ENCODE peak calls at places on chromosomes 3 and 15, in ten cellular contexts. K is testis; C is IMR-90; W is RWPE2; I is kidney; P is hepatocyte; G is CD8-positive, alpha-beta T cell; X is left lung; A is upper lobe of right lung; U is uterus. T is an unnamed sample.

GRCh38 chr3:193851416-193851815 is 258.4 kb downstream of the OPA1 start:
- DNase-seq in X (no peak), I (no peak), C (no peak), P (no peak), W (no peak), U (no peak), K (no peak), G (no peak), A (no peak), T (no peak)

GRCh38 chr3:9248232-9249191 is 934 bp downstream of the SRGAP3 start:
- DNase-seq in C (no peak), P (no peak), U (no peak), W (peak; percentile 78), K (peak; percentile 51), X (no peak), A (no peak), I (peak; percentile 71), G (no peak), T (peak; percentile 13)

GRCh38 chr3:152664766-152665165 is 170.2 kb upstream of the P2RY1 start:
- DNase-seq in U (no peak), C (no peak), P (no peak), A (no peak), I (no peak), K (no peak), W (no peak), X (no peak), G (no peak), T (no peak)

GRCh38 chr3:13104511-13104910 is 31.3 kb upstream of the IQSEC1 start:
- DNase-seq in A (no peak), C (no peak), G (no peak), I (peak; percentile 61), W (no peak), P (no peak), U (no peak), X (peak; percentile 18), K (no peak), T (no peak)

GRCh38 chr15:41691471-41691870 is 31.3 kb downstream of the MGA start:
- DNase-seq in A (no peak), W (no peak), X (no peak), I (no peak), C (no peak), G (no peak), P (no peak), K (no peak), U (no peak), T (no peak)

GRCh38 chr3:61141184-61141583 is 110.1 kb downstream of the FHIT start:
- DNase-seq in K (no peak), X (no peak), P (no peak), G (no peak), U (no peak), A (no peak), I (no peak), C (no peak), W (no peak), T (no peak)

GRCh38 chr3:135456182-135456790 is 509.2 kb upstream of the PPP2R3A start:
- DNase-seq in A (no peak), P (peak; percentile 35), X (no peak), U (no peak), G (no peak), I (no peak), W (no peak), K (no peak), C (no peak), T (peak; percentile 51)

GRCh38 chr15:70322051-70322668 is 224.4 kb upstream of the TLE3 start:
- DNase-seq in G (no peak), W (no peak), I (no peak), A (no peak), C (no peak), X (no peak), U (no peak), K (no peak), P (no peak), T (no peak)

DNA sequence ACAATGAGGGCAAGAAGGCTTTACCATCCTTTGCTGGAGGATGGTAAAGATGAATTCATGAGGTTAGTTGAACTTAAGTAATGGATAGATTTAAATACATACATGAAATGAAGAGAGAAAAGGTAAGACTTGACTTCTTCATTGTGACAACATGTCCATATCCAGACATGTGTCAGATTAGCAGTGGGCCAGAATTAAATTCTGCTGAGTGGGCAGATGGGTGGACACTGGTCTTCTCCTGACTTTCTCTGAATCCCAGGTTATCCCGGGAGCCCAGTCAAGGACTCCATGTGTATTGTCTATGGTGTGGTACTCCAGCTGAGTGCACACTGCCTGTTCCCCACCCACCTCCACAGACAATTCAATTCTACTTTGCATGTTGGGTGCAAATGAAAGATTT is 603.1 kb downstream of the NLGN1 start:
- DNase-seq in A (no peak), G (no peak), C (no peak), I (no peak), U (no peak), X (no peak), W (no peak), P (no peak), K (no peak), T (no peak)
- TF ChIP-seq CTCF in A (no peak), G (no peak), C (no peak), I (no peak), U (no peak), X (no peak), W (no peak), P (no peak), K (no peak), T (no peak)

GRCh38 chr15:23670970-23671369 is 16.1 kb downstream of the NDN start:
- DNase-seq in A (no peak), P (no peak), G (no peak), W (no peak), C (no peak), X (no peak), K (no peak), U (no peak), I (no peak), T (no peak)
- H3K9me3 ChIP-seq in A (no peaks in the 10 kb centered on the region), P (no peaks in the 10 kb centered on the region), G (no peaks in the 10 kb centered on the region), W (no peaks in the 10 kb centered on the region), C (no peaks in the 10 kb centered on the region), X (no peaks in the 10 kb centered on the region), K (no peaks in the 10 kb centered on the region), U (no peaks in the 10 kb centered on the region), I (no peaks in the 10 kb centered on the region), T (no peaks in the 10 kb centered on the region)

DNA sequence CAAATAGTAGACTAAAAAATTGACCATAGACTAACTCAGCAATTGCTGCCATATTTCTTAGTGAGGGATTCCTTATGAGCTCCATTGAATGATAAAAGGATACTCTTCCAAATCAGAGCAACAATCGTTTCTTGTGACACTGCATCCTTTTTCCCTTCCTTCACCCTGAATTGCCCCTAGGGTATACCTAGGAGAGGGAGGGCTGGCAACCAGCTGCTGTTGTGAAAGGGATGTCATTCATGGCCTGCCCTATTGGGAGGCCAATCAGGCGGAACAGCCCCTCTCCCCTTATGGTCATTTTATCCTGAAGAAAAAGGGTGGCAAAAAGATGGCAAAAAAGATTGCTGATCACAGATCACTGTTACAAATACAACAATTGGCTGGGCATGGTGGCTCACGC is 26.3 kb downstream of the B3GNT5 start:
- DNase-seq in P (no peak), W (no peak), K (no peak), G (no peak), A (no peak), C (no peak), X (no peak), I (no peak), U (no peak), T (no peak)
- H3K4me3 ChIP-seq in P (no peak overlapping the region), W (no peak overlapping the region), K (no peak overlapping the region), G (no peak overlapping the region), A (no peak overlapping the region), C (no peak overlapping the region), X (no peak overlapping the region), I (no peak overlapping the region), U (no peak overlapping the region), T (no peak overlapping the region)

GRCh38 chr3:148962513-148962912 is 28.8 kb upstream of the GYG1 start:
- DNase-seq in A (no peak), G (no peak), U (no peak), K (peak; percentile 58), X (no peak), P (peak; percentile 62), C (peak; percentile 88), I (no peak), W (no peak), T (no peak)
- TF ChIP-seq CTCF in A (no peak), G (no peak), U (no peak), K (no peak), X (no peak), P (peak; percentile 6), C (peak; percentile 54), I (no peak), W (peak; percentile 8), T (no peak)

GRCh38 chr15:21267231-21267630 is 173.1 kb downstream of the POTEB3 start:
- DNase-seq in G (no peak), K (no peak), U (no peak), W (no peak), I (no peak), A (no peak), P (no peak), C (no peak), X (no peak), T (no peak)
- H3K9me3 ChIP-seq in G (no peaks in the 10 kb centered on the region), K (no peaks in the 10 kb centered on the region), U (no peaks in the 10 kb centered on the region), W (peaks cover 2% of the 10 kb centered on the region), I (no peaks in the 10 kb centered on the region), A (no peaks in the 10 kb centered on the region), P (peaks cover 44% of the 10 kb centered on the region), C (peaks cover 18% of the 10 kb centered on the region), X (no peaks in the 10 kb centered on the region), T (no peaks in the 10 kb centered on the region)

GRCh38 chr3:146195030-146195429 is 34.0 kb upstream of the PLOD2 start:
- DNase-seq in W (no peak), P (no peak), X (no peak), A (no peak), K (no peak), I (no peak), U (no peak), C (no peak), G (no peak), T (no peak)
- H3K4me3 ChIP-seq in W (no peak overlapping the region), P (no peak overlapping the region), X (no peak overlapping the region), A (no peak overlapping the region), K (no peak overlapping the region), I (no peak overlapping the region), U (no peak overlapping the region), C (no peak overlapping the region), G (no peak overlapping the region), T (no peak overlapping the region)

GRCh38 chr15:51782357-51782896 is 31.0 kb downstream of the TMOD2 start:
- DNase-seq in K (no peak), U (no peak), X (no peak), P (peak; percentile 15), C (no peak), G (no peak), A (no peak), I (no peak), W (no peak), T (no peak)
- TF ChIP-seq CTCF in K (no peak), U (no peak), X (no peak), P (peak; percentile 21), C (peak; percentile 28), G (no peak), A (peak; percentile 28), I (no peak), W (peak; percentile 83), T (peak; percentile 67)

DNA sequence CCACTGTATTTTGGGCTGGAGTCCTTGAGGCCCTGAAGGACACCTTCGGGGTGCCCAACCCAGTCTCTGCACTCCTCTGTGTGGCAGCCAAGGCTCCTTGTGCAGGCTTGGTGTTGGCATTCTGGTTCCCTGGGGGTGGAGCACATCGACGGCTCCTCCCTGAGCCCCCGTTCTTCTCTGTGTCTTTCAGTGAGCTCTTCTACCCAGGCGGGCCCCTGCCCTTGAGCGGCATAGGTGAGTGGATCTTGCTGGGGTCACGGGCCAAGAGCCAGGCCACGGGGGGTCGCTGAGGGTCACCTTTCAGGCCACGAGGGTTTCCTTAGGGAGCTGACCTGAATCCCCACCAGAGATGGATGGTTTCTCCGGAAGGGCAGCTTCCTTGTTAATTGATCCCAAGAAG is 234.8 kb downstream of the SNRPN start:
- DNase-seq in X (no peak), W (no peak), A (no peak), C (no peak), P (no peak), I (peak; percentile 65), G (no peak), K (no peak), U (no peak), T (no peak)
- H3K9me3 ChIP-seq in X (no peaks in the 10 kb centered on the region), W (peaks cover 51% of the 10 kb centered on the region), A (no peaks in the 10 kb centered on the region), C (peaks cover 83% of the 10 kb centered on the region), P (no peaks in the 10 kb centered on the region), I (peaks cover 7% of the 10 kb centered on the region), G (no peaks in the 10 kb centered on the region), K (no peaks in the 10 kb centered on the region), U (no peaks in the 10 kb centered on the region), T (peaks cover 5% of the 10 kb centered on the region)

T was measured in BE2C.